ENCODE peak calls at places on chromosomes 6 and 20, in seven cellular contexts. One of them, this sample, is unnamed.

GRCh38 chr20:49590163-49591017 is 22.5 kb upstream of the PTGIS start:
- DNase-seq in left cardiac atrium: no peak
- DNase-seq in RWPE1: no peak
- DNase-seq in nephron progenitor cell: no peak
- DNase-seq in non-pigmented ciliary epithelial cell: no peak
- DNase-seq in body of pancreas: no peak
- DNase-seq in AG04449: no peak
- DNase-seq in this sample: no peak

GRCh38 chr20:8401491-8401890 is 269.4 kb downstream of the PLCB1 start:
- DNase-seq in left cardiac atrium: no peak
- DNase-seq in RWPE1: no peak
- DNase-seq in nephron progenitor cell: no peak
- DNase-seq in non-pigmented ciliary epithelial cell: no peak
- DNase-seq in body of pancreas: no peak
- DNase-seq in AG04449: peak; percentile 71
- DNase-seq in this sample: no peak

GRCh38 chr6:37882724-37883413 is 63.3 kb downstream of the ZFAND3 start:
- DNase-seq in left cardiac atrium: no peak
- DNase-seq in RWPE1: no peak
- DNase-seq in nephron progenitor cell: no peak
- DNase-seq in non-pigmented ciliary epithelial cell: peak; percentile 59
- DNase-seq in body of pancreas: no peak
- DNase-seq in AG04449: peak; percentile 50
- DNase-seq in this sample: no peak

GRCh38 chr6:11386323-11386722 is 151.2 kb upstream of the TMEM170B start:
- DNase-seq in left cardiac atrium: no peak
- DNase-seq in RWPE1: no peak
- DNase-seq in nephron progenitor cell: no peak
- DNase-seq in non-pigmented ciliary epithelial cell: no peak
- DNase-seq in body of pancreas: no peak
- DNase-seq in AG04449: no peak
- DNase-seq in this sample: no peak

GRCh38 chr6:106250997-106251396 is 74.6 kb downstream of the ATG5 start:
- DNase-seq in left cardiac atrium: no peak
- DNase-seq in RWPE1: no peak
- DNase-seq in nephron progenitor cell: no peak
- DNase-seq in non-pigmented ciliary epithelial cell: no peak
- DNase-seq in body of pancreas: no peak
- DNase-seq in AG04449: no peak
- DNase-seq in this sample: peak; percentile 14

GRCh38 chr20:31845300-31845863 is at the start of gene FOXS1:
- DNase-seq in left cardiac atrium: peak; percentile 77
- DNase-seq in RWPE1: no peak
- DNase-seq in nephron progenitor cell: peak; percentile 65
- DNase-seq in non-pigmented ciliary epithelial cell: no peak
- DNase-seq in body of pancreas: no peak
- DNase-seq in AG04449: no peak
- DNase-seq in this sample: no peak

GRCh38 chr20:43949741-43950618 is 35.3 kb downstream of the TOX2 start:
- DNase-seq in left cardiac atrium: peak; percentile 37
- DNase-seq in RWPE1: no peak
- DNase-seq in nephron progenitor cell: no peak
- DNase-seq in non-pigmented ciliary epithelial cell: no peak
- DNase-seq in body of pancreas: no peak
- DNase-seq in AG04449: no peak
- DNase-seq in this sample: peak; percentile 68

GRCh38 chr6:100176321-100176950 is 182.4 kb upstream of the MCHR2 start:
- DNase-seq in left cardiac atrium: no peak
- DNase-seq in RWPE1: peak; percentile 3
- DNase-seq in nephron progenitor cell: no peak
- DNase-seq in non-pigmented ciliary epithelial cell: no peak
- DNase-seq in body of pancreas: no peak
- DNase-seq in AG04449: peak; percentile 49
- DNase-seq in this sample: peak; percentile 70

GRCh38 chr6:95094751-95095150 is 482.6 kb upstream of the MANEA start:
- DNase-seq in left cardiac atrium: no peak
- DNase-seq in RWPE1: peak; percentile 67
- DNase-seq in nephron progenitor cell: no peak
- DNase-seq in non-pigmented ciliary epithelial cell: peak; percentile 65
- DNase-seq in body of pancreas: no peak
- DNase-seq in AG04449: no peak
- DNase-seq in this sample: peak; percentile 80

GRCh38 chr20:37396520-37397075 is 50.7 kb downstream of the SRC start:
- DNase-seq in left cardiac atrium: no peak
- DNase-seq in RWPE1: no peak
- DNase-seq in nephron progenitor cell: peak; percentile 85
- DNase-seq in non-pigmented ciliary epithelial cell: no peak
- DNase-seq in body of pancreas: no peak
- DNase-seq in AG04449: no peak
- DNase-seq in this sample: no peak

GRCh38 chr6:111837641-111838500 is 35.4 kb downstream of the FYN start:
- DNase-seq in left cardiac atrium: no peak
- DNase-seq in RWPE1: no peak
- DNase-seq in nephron progenitor cell: no peak
- DNase-seq in non-pigmented ciliary epithelial cell: no peak
- DNase-seq in body of pancreas: no peak
- DNase-seq in AG04449: no peak
- DNase-seq in this sample: no peak

GRCh38 chr6:24489881-24490280 is 503 bp upstream of the GPLD1 start:
- DNase-seq in left cardiac atrium: no peak
- DNase-seq in RWPE1: no peak
- DNase-seq in nephron progenitor cell: no peak
- DNase-seq in non-pigmented ciliary epithelial cell: no peak
- DNase-seq in body of pancreas: peak; percentile 25
- DNase-seq in AG04449: no peak
- DNase-seq in this sample: no peak

This sample was measured in PC-9.